ENCODE peak calls at places on chromosomes 12 and 14, in eight cellular contexts. T is transverse colon; Q is LoVo; K is stimulated activated CD4-positive, alpha-beta T cell treated with anti-CD3 and anti-CD28 coated beads, TNF-alpha, amount 100 ng/mL, for 1 hour; E is HCT116; M is left cardiac atrium; A is activated gamma-delta T cell treated with Interleukin-2 at 50 U/mL for 16 hours; Z is M059J. G is an unnamed sample.

GRCh38 chr14:91649930-91650329 is 82.0 kb downstream of the CATSPERB start:
- DNase-seq in T (no peak), K (no peak), E (peak), M (no peak), Z (peak), A (peak), Q (peak), G (peak)

GRCh38 chr12:32198555-32198954 is 91.9 kb downstream of the BICD1 start:
- DNase-seq in T (no peak), Q (no peak), M (no peak), K (no peak), E (peak), A (no peak), Z (peak), G (peak)

GRCh38 chr12:69545081-69545480 is 40.2 kb upstream of the CCT2 start:
- DNase-seq in Q (no peak), A (no peak), E (no peak), K (no peak), T (no peak), Z (no peak), M (no peak), G (no peak)

GRCh38 chr12:94761559-94761958 is 111.2 kb upstream of the TMCC3 start:
- DNase-seq in Z (peak), Q (no peak), T (no peak), M (no peak), K (no peak), E (peak), A (no peak), G (peak)

GRCh38 chr14:74133833-74134481 is 49.2 kb downstream of the LIN52 start:
- DNase-seq in A (no peak), Z (no peak), M (no peak), Q (no peak), T (no peak), K (no peak), E (no peak), G (peak)

GRCh38 chr14:22866874-22867273 is 4.7 kb upstream of the LRP10 start:
- DNase-seq in E (no peak), M (no peak), T (no peak), Q (no peak), A (no peak), Z (no peak), K (no peak), G (no peak)

GRCh38 chr12:89269184-89269583 is 83.1 kb downstream of the DUSP6 start:
- DNase-seq in K (no peak), Z (no peak), T (no peak), A (no peak), M (no peak), Q (no peak), E (no peak), G (no peak)

GRCh38 chr12:51323317-51323960 is 535 bp downstream of the BIN2 start:
- DNase-seq in A (peak), Q (no peak), M (no peak), K (peak), T (peak), Z (no peak), E (no peak), G (no peak)

GRCh38 chr14:54207991-54208520 is 188.8 kb upstream of the CDKN3 start:
- DNase-seq in Q (no peak), Z (peak), M (no peak), T (no peak), A (no peak), K (no peak), E (no peak), G (no peak)

GRCh38 chr14:24231263-24232120 is 675 bp downstream of the NEDD8 start:
- DNase-seq in Z (no peak), T (peak), Q (no peak), A (no peak), K (no peak), M (no peak), E (no peak), G (peak)

GRCh38 chr14:89327771-89328212 is 89.2 kb downstream of the FOXN3 start:
- DNase-seq in Q (no peak), M (no peak), T (no peak), E (no peak), A (no peak), Z (peak), K (no peak), G (no peak)

GRCh38 chr12:88650715-88651114 is 70.4 kb upstream of the KITLG start:
- DNase-seq in M (no peak), K (no peak), E (no peak), Q (no peak), T (no peak), A (no peak), Z (no peak), G (peak)

GRCh38 chr12:105053116-105053572 is 31.1 kb downstream of the ALDH1L2 start:
- DNase-seq in A (peak), K (peak), T (peak), E (peak), Z (peak), M (peak), Q (peak), G (peak)

GRCh38 chr12:106042091-106042490 is 96.7 kb downstream of the NUAK1 start:
- DNase-seq in Z (no peak), A (no peak), K (no peak), E (no peak), T (no peak), Q (no peak), M (no peak), G (no peak)

GRCh38 chr12:51549637-51550036 is 41.4 kb upstream of the SCN8A start:
- DNase-seq in Q (no peak), E (no peak), K (no peak), T (no peak), M (no peak), Z (no peak), A (no peak), G (no peak)

GRCh38 chr12:11513288-11513687 is 117.9 kb upstream of the PRB2 start:
- DNase-seq in M (no peak), Q (no peak), Z (peak), T (no peak), K (no peak), E (peak), A (no peak), G (no peak)

GRCh38 chr14:91153360-91153759 is 39.5 kb downstream of the DGLUCY start:
- DNase-seq in E (no peak), Q (no peak), T (peak), A (no peak), Z (no peak), K (no peak), M (no peak), G (no peak)

GRCh38 chr14:100129161-100129589 is 30.3 kb downstream of the DEGS2 start:
- DNase-seq in Z (no peak), M (no peak), Q (no peak), T (no peak), E (no peak), K (no peak), A (no peak), G (no peak)

GRCh38 chr14:85531594-85532391 is 1.8 kb downstream of the FLRT2 start:
- DNase-seq in A (no peak), Q (no peak), T (no peak), M (peak), E (no peak), K (no peak), Z (no peak), G (peak)

GRCh38 chr14:55129428-55130193 is 559 bp downstream of the LGALS3 start:
- DNase-seq in Z (peak), Q (peak), K (no peak), M (peak), A (peak), E (no peak), T (peak), G (peak)

GRCh38 chr14:57390806-57391562 is 598 bp downstream of the NAA30 start:
- DNase-seq in T (peak), M (peak), E (no peak), A (peak), Q (peak), Z (peak), K (no peak), G (peak)

GRCh38 chr14:95533822-95534221 is 1.0 kb upstream of the GLRX5 start:
- DNase-seq in A (no peak), K (no peak), T (no peak), M (no peak), Z (peak), E (no peak), Q (no peak), G (no peak)

GRCh38 chr12:145369-145960 is 68.5 kb downstream of the SLC6A12 start:
- DNase-seq in E (no peak), K (no peak), M (no peak), Z (no peak), Q (no peak), T (no peak), A (no peak), G (peak)

GRCh38 chr12:113250045-113250444 is 28.8 kb downstream of the TPCN1 start:
- DNase-seq in Z (no peak), A (no peak), M (no peak), K (no peak), Q (no peak), T (no peak), E (no peak), G (no peak)

GRCh38 chr14:69059658-69060648 is 80.9 kb upstream of the ACTN1 start:
- DNase-seq in E (no peak), T (peak), A (no peak), Q (no peak), Z (peak), M (peak), K (no peak), G (peak)

GRCh38 chr12:116861331-116861730 is 19.9 kb downstream of the HRK start:
- DNase-seq in M (peak), Z (peak), A (peak), K (no peak), T (peak), Q (no peak), E (no peak), G (peak)

GRCh38 chr14:54882521-54882920 is 20.1 kb downstream of the GCH1 start:
- DNase-seq in K (no peak), Q (no peak), M (no peak), E (no peak), T (no peak), Z (no peak), A (no peak), G (no peak)

GRCh38 chr12:128969480-128970055 is 116.3 kb downstream of the GLT1D1 start:
- DNase-seq in Z (no peak), M (no peak), K (no peak), A (no peak), T (peak), Q (no peak), E (no peak), G (peak)

GRCh38 chr12:62438098-62438692 is 28.4 kb upstream of the MON2 start:
- DNase-seq in K (no peak), Z (peak), E (peak), M (peak), Q (peak), T (peak), A (peak), G (peak)

GRCh38 chr12:93746572-93747168 is 69.5 kb downstream of the CRADD start:
- DNase-seq in Z (no peak), K (no peak), M (no peak), E (no peak), Q (no peak), A (no peak), T (no peak), G (no peak)

GRCh38 chr14:103109789-103110415 is 13.4 kb upstream of the TNFAIP2 start:
- DNase-seq in K (no peak), Q (no peak), Z (peak), T (peak), A (no peak), M (peak), E (peak), G (peak)

GRCh38 chr14:75542585-75543091 is 20.4 kb downstream of the BATF start:
- DNase-seq in T (peak), M (peak), E (no peak), Q (no peak), Z (peak), A (peak), K (peak), G (no peak)

GRCh38 chr14:97580923-97581495 is 783.8 kb downstream of the VRK1 start:
- DNase-seq in Q (no peak), A (no peak), K (no peak), T (no peak), E (no peak), Z (no peak), M (no peak), G (no peak)

GRCh38 chr14:79279645-79280399 is 931.5 kb downstream of the DIO2 start:
- DNase-seq in A (no peak), T (peak), K (no peak), M (no peak), E (no peak), Z (peak), Q (peak), G (peak)

GRCh38 chr12:96398422-96399080 is 1.7 kb downstream of the CDK17 start:
- DNase-seq in Z (no peak), T (no peak), A (no peak), E (no peak), M (no peak), Q (no peak), K (no peak), G (peak)

GRCh38 chr14:39034481-39035296 is 68.3 kb downstream of the SEC23A start:
- DNase-seq in T (no peak), E (no peak), M (no peak), Z (no peak), A (no peak), K (no peak), Q (no peak), G (no peak)

GRCh38 chr14:104970231-104971068 is 7.7 kb downstream of the AHNAK2 start:
- DNase-seq in Z (peak), K (no peak), Q (no peak), E (peak), M (peak), T (peak), A (no peak), G (peak)

GRCh38 chr14:21428930-21429329 is 27.0 kb downstream of the CHD8 start:
- DNase-seq in T (no peak), E (no peak), Z (peak), K (no peak), Q (no peak), A (no peak), M (no peak), G (peak)